ENCODE peak calls at places on chromosome 6, in six cellular contexts. O, B, J, N, F and P are unnamed samples. For H3K9me3, the result is how much of the 10 kb centered on the place peaks cover.

GRCh38 chr6:170165085-170165484 is 125.8 kb downstream of the DLL1 start:
- DNase-seq in B (no peak), N (peak), F (no peak), J (no peak), O (no peak), P (peak)

GRCh38 chr6:134903448-134903847 is 46.5 kb downstream of the ALDH8A1 start:
- DNase-seq in J (no peak), O (no peak), B (no peak), F (no peak), N (no peak), P (no peak)

GRCh38 chr6:152034631-152035030 is 227.1 kb downstream of the ESR1 start:
- DNase-seq in J (no peak), N (no peak), B (no peak), F (no peak), O (no peak), P (no peak)

GRCh38 chr6:100269189-100269588 is 195.5 kb downstream of the SIM1 start:
- DNase-seq in B (peak), J (no peak), N (no peak), O (no peak), F (no peak), P (no peak)

GRCh38 chr6:157276731-157277130 is 46.6 kb downstream of the TMEM242 start:
- DNase-seq in O (no peak), F (no peak), J (no peak), B (no peak), N (no peak), P (no peak)

GRCh38 chr6:108736832-108737231 is 111.4 kb upstream of the ARMC2 start:
- DNase-seq in N (no peak), F (no peak), B (peak), J (no peak), O (peak), P (no peak)

GRCh38 chr6:29745386-29745785 is 22.2 kb downstream of the HLA-F start:
- DNase-seq in O (no peak), F (no peak), N (peak), B (no peak), J (no peak), P (no peak)

GRCh38 chr6:16572943-16573342 is 188.3 kb downstream of the ATXN1 start:
- DNase-seq in F (no peak), B (no peak), N (no peak), J (no peak), O (no peak), P (no peak)

GRCh38 chr6:17101422-17102257 is at the start of gene STMND1:
- DNase-seq in B (peak), O (peak), N (peak), F (peak), J (no peak), P (peak)

GRCh38 chr6:90187437-90188049 is 109.1 kb downstream of the BACH2 start:
- DNase-seq in J (no peak), F (no peak), O (no peak), B (no peak), N (no peak), P (no peak)

GRCh38 chr6:35213824-35214756 is at the start of gene SCUBE3:
- DNase-seq in B (peak), F (peak), J (no peak), O (peak), N (no peak), P (peak)

GRCh38 chr6:148998704-148999103 is 251.9 kb downstream of the UST start:
- DNase-seq in N (no peak), F (no peak), B (peak), J (no peak), O (no peak), P (no peak)

GRCh38 chr6:84282566-84282965 is 55.1 kb upstream of the CEP162 start:
- DNase-seq in F (peak), N (no peak), J (no peak), O (no peak), B (peak), P (peak)

GRCh38 chr6:156336096-156336495 is 441.1 kb upstream of the ARID1B start:
- DNase-seq in O (no peak), B (no peak), J (no peak), F (no peak), N (no peak), P (no peak)

GRCh38 chr6:126804255-126805064 is 314.0 kb upstream of the RSPO3 start:
- DNase-seq in N (no peak), O (peak), J (no peak), F (no peak), B (peak), P (no peak)

GRCh38 chr6:123338394-123338793 is 298.4 kb downstream of the TRDN start:
- DNase-seq in B (no peak), O (no peak), J (no peak), F (no peak), N (no peak), P (no peak)

GRCh38 chr6:119346914-119347313 is 2.6 kb downstream of the MAN1A1 start:
- DNase-seq in B (no peak), J (no peak), O (peak), N (no peak), F (no peak), P (no peak)

GRCh38 chr6:143027058-143027457 is 33.6 kb upstream of the AIG1 start:
- DNase-seq in N (no peak), B (peak), J (peak), O (peak), F (peak), P (peak)

GRCh38 chr6:42226251-42227143 is 8.8 kb upstream of the MRPS10 start:
- DNase-seq in F (no peak), O (peak), N (no peak), B (peak), J (no peak), P (no peak)

GRCh38 chr6:147268254-147268653 is 64.0 kb downstream of the STXBP5 start:
- DNase-seq in F (no peak), N (no peak), O (no peak), J (no peak), B (peak), P (no peak)

GRCh38 chr6:88823998-88824397 is 139.4 kb downstream of the RNGTT start:
- DNase-seq in N (no peak), O (no peak), B (peak), J (no peak), F (no peak), P (no peak)

GRCh38 chr6:167098825-167099225 is 24.1 kb upstream of the CCR6 start:
- DNase-seq in O (no peak), N (no peak), F (no peak), J (peak), B (no peak), P (no peak)

GRCh38 chr6:152189736-152190135 is 382.3 kb downstream of the ESR1 start:
- DNase-seq in J (no peak), B (peak), F (no peak), N (no peak), O (no peak), P (no peak)

GRCh38 chr6:149079911-149080501 is 237.5 kb upstream of the TAB2 start:
- DNase-seq in B (peak), N (peak), F (no peak), O (no peak), J (no peak), P (peak)

GRCh38 chr6:25122001-25122400 is 157.2 kb upstream of the CARMIL1 start:
- DNase-seq in N (no peak), J (no peak), F (no peak), O (no peak), B (peak), P (no peak)

GRCh38 chr6:42332916-42333315 is 115.3 kb upstream of the MRPS10 start:
- DNase-seq in J (no peak), F (no peak), B (no peak), N (no peak), O (no peak), P (no peak)

GRCh38 chr6:106026748-106027147 is 59.4 kb upstream of the PRDM1 start:
- DNase-seq in N (no peak), J (no peak), O (no peak), B (peak), F (no peak), P (no peak)

GRCh38 chr6:137655291-137655690 is 161.1 kb upstream of the OLIG3 start:
- DNase-seq in J (no peak), F (no peak), N (no peak), B (no peak), O (no peak), P (no peak)
- H3K9me3 ChIP-seq in J (under half), F (under half), N (under half), B (under half), O (under half), P (under half)

DNA sequence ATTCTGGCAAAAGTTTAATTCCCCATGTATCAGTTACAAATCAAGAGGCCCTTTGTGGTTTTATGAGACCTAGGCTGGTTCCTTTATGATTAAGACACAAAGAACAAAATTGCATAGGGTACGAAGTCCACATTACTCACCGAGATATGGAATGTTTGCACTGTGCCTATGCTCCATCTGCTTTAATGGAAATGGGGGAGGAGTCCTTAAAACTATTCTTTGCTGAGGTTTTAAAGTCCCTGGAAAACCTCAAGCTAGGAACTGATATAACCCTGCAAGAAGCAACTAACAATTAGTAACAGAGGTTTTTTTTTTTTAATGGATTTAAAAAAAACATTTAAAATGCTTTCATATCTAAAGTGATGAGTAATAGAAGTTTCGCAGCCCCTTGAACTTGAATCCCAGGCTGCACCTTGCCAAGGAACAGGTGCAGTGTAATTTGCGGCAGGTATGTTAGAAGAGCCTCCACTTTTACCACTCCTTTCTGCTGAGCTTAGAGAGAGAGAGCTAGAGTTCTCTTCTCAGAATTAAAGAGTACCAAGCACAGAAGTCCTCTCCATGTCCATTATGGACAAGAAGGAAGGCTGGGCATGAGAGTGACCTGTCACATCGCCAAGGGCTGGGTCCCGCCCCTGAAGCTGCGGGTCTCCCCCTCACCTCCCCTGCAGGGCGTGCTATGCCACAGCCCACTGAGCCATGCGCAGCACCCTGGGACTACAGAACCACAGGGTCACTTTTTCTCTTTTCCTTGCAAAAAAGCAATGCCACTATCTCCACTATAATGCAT is 2.3 kb downstream of the SERPINB1 start:
- DNase-seq in N (no peak), J (no peak), F (no peak), O (peak), B (peak), P (peak)
- H3K4me3 ChIP-seq in N (no peak), J (peak), F (peak), O (peak), B (no peak), P (peak)

DNA sequence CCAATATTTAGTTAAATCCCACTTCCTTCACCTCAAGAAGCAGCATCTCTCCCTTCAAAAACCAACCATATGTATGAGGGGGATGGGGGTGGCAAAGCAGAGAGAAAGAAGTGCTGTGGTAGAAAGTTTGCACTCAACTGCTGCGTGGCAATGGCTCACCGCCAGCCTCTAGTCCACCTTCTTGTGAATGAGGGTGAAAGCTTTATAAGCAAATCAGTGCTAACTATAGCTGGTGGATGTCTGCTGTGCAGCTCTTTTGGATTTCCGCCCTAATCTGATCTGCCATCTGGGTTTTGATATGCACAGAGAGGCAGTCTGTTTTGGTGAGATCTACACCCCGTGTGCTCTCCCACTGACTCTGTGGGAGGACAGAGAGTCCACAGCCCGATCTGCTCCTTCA is 281.2 kb upstream of the SUPT3H start:
- DNase-seq in J (no peak), B (no peak), F (no peak), O (no peak), N (no peak), P (no peak)
- H3K9me3 ChIP-seq in J (under half), B (under half), F (under half), O (under half), N (under half), P (under half)

DNA sequence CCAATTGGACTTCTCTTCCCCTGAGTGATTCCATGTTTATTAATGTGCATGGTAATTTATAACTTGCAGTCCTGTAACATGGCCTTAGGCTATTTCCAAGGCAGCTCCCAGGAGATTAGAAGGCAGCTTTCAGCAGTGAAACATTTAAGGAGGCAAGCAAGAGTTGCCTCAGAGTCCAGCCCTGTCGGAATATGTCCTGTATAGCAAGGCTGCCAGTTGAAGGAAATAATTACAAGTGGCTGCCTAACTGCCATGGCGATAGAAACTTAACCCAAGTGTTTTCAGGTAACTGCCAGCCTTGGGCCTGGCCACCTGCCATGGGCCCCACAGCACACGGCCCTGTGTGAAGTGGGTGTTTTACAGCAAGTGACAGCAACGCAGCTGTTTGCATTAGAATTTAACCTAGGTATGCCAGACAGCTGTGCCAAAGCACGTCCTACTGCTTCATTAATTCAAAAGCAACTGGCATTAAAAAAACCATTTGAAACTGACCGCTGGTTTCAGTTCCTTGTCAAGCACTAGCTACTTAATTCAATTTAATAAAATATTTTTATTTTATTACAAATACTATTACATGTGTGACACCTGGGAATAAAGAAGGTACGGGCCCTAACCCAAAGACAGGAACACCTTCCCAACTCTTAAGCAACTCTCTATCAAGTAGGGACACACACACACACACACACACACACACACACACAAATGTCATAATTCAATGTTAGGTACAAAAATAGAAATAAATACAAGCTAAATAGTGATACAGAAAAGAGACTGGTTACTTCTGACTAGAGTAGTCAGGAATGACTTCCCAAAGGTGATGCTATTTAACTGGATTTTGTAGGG is 151.8 kb upstream of the HEY2 start:
- DNase-seq in O (no peak), B (no peak), J (no peak), N (no peak), F (no peak), P (no peak)
- H3K4me3 ChIP-seq in O (no peak), B (no peak), J (no peak), N (no peak), F (no peak), P (no peak)

GRCh38 chr6:28390688-28391087 is 8.9 kb downstream of the ZSCAN12 start:
- DNase-seq in B (no peak), O (no peak), N (no peak), J (no peak), F (no peak), P (no peak)
- H3K9me3 ChIP-seq in B (under half), O (under half), N (under half), J (under half), F (under half), P (under half)

GRCh38 chr6:125100018-125100652 is 53.4 kb upstream of the TPD52L1 start:
- DNase-seq in B (no peak), N (no peak), F (no peak), O (no peak), J (no peak), P (no peak)
- H3K4me3 ChIP-seq in B (peak), N (peak), F (peak), O (peak), J (peak), P (peak)

GRCh38 chr6:129235167-129236072 is 352.5 kb downstream of the LAMA2 start:
- DNase-seq in N (no peak), B (no peak), O (no peak), J (no peak), F (no peak), P (no peak)
- H3K9me3 ChIP-seq in N (under half), B (under half), O (under half), J (under half), F (under half), P (under half)

DNA sequence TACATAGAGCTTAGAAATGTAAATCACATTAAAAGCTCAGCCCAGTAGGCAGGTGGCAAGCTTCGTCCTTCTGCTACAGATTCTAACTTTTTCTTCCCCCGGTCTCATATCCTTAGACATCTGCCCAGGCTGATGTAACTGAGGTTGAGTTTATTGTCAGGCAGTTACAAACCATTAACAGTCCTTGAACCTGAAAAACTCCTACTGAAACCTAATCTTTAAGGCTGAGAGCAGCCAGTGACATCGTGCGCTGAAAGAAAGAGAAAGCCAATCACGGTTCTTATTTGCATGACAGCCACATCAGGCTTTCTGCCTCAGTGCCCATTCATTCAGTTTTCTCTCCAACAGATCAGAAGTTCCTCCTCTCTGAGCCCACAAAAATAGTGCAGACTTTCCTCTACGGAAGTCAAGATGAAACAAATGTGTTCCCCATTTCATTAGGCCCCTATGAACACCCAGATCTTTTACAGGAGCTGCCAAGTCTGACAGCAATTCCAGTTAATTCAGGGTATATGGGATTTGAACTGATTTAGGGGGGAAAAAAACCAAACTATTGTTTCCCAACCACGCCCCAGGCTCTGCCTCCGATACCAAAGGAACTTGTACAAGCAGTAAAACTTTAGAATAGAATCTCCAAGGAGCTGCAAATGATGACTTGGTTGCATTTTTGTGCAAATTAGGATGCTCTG is at the start of gene NHSL1:
- DNase-seq in J (no peak), B (peak), O (peak), F (peak), N (no peak), P (no peak)
- H3K4me3 ChIP-seq in J (no peak), B (no peak), O (peak), F (no peak), N (no peak), P (peak)